ENCODE peak calls at places on chromosomes 7 and 10, in six cellular contexts. V is dermis microvascular lymphatic vessel endothelial cell, L is uterus, I is 8988T, U is SK-N-DZ, O is ACHN. G is an unnamed sample.

GRCh38 chr7:2670720-2671391 is 17.1 kb upstream of the AMZ1 start:
- DNase-seq in U (peak), V (peak), O (peak), I (peak), L (peak), G (peak)

GRCh38 chr10:13684252-13684791 is 97.6 kb downstream of the PRPF18 start:
- DNase-seq in L (peak), O (no peak), U (no peak), V (peak), I (no peak), G (peak)

GRCh38 chr7:131648491-131648890 is 92.1 kb upstream of the PODXL start:
- DNase-seq in I (no peak), V (no peak), L (peak), O (no peak), U (no peak), G (no peak)

GRCh38 chr10:15897282-15897681 is 37.0 kb upstream of the MINDY3 start:
- DNase-seq in L (no peak), V (no peak), I (no peak), O (peak), U (no peak), G (no peak)

GRCh38 chr7:134645935-134646334 is 718 bp upstream of the BPGM start:
- DNase-seq in O (peak), U (no peak), V (no peak), L (no peak), I (no peak), G (no peak)

GRCh38 chr7:130493275-130493868 is 1.5 kb downstream of the MEST start:
- DNase-seq in I (no peak), V (no peak), O (no peak), L (no peak), U (no peak), G (no peak)

GRCh38 chr10:88792656-88793055 is 9.9 kb upstream of the LIPM start:
- DNase-seq in O (no peak), U (no peak), V (no peak), I (no peak), L (no peak), G (no peak)

GRCh38 chr10:36683421-36683820 is 442.0 kb upstream of the ANKRD30A start:
- DNase-seq in V (no peak), O (no peak), I (no peak), U (no peak), L (no peak), G (no peak)

GRCh38 chr10:127916826-127917225 is 9.9 kb downstream of the PTPRE start:
- DNase-seq in I (no peak), L (no peak), V (no peak), O (no peak), U (no peak), G (no peak)

GRCh38 chr10:71854031-71854430 is 3.0 kb upstream of the PSAP start:
- DNase-seq in O (no peak), U (no peak), I (no peak), V (no peak), L (no peak), G (no peak)

GRCh38 chr7:19061331-19061730 is 56.1 kb downstream of the TWIST1 start:
- DNase-seq in U (no peak), L (no peak), O (no peak), V (no peak), I (no peak), G (no peak)

GRCh38 chr7:40219917-40220316 is 85.1 kb downstream of the SUGCT start:
- DNase-seq in O (peak), U (no peak), I (no peak), L (no peak), V (no peak), G (no peak)

GRCh38 chr10:88949051-88949450 is 3.5 kb downstream of the ACTA2 start:
- DNase-seq in I (no peak), L (no peak), O (no peak), V (no peak), U (no peak), G (no peak)

GRCh38 chr10:70106958-70107791 is 25.4 kb downstream of the AIFM2 start:
- DNase-seq in O (peak), L (no peak), U (no peak), V (no peak), I (no peak), G (no peak)

GRCh38 chr7:66626236-66626957 is 2.3 kb upstream of the KCTD7 start:
- DNase-seq in L (peak), V (no peak), I (no peak), O (no peak), U (no peak), G (no peak)

GRCh38 chr7:155979566-155979965 is 167.3 kb upstream of the SHH start:
- DNase-seq in I (no peak), U (no peak), V (no peak), O (no peak), L (no peak), G (no peak)

GRCh38 chr7:92834661-92835139 is 1.7 kb downstream of the CDK6 start:
- DNase-seq in V (no peak), I (peak), L (peak), O (peak), U (peak), G (no peak)

GRCh38 chr7:44247868-44248651 is 47.3 kb downstream of the YKT6 start:
- DNase-seq in I (no peak), U (no peak), L (no peak), V (no peak), O (no peak), G (no peak)

GRCh38 chr10:71999360-72000072 is 35.3 kb downstream of the CHST3 start:
- DNase-seq in U (no peak), V (no peak), O (no peak), L (peak), I (no peak), G (peak)

GRCh38 chr7:134532155-134533089 is 5.1 kb downstream of the AKR1B10 start:
- DNase-seq in L (no peak), O (no peak), U (no peak), I (no peak), V (no peak), G (no peak)

GRCh38 chr7:35993663-35994622 is 159.1 kb upstream of the EEPD1 start:
- DNase-seq in O (no peak), I (no peak), L (no peak), V (no peak), U (no peak), G (no peak)